ENCODE peak calls at places on chromosomes 5 and 9, in four cellular contexts. L is AG04449, W is IMR-90, D is mucosa of descending colon. Y is an unnamed sample.
A peak's percentile ranks its signal among the peaks of the same experiment; 100 is the strongest.

GRCh38 chr5:42057254-42057690 is 132.2 kb downstream of the FBXO4 start:
- DNase-seq in L (no peak), W (peak; percentile 25), D (peak; percentile 28), Y (peak; percentile 24)

GRCh38 chr9:109989296-109989695 is 209.3 kb downstream of the PALM2AKAP2 start:
- DNase-seq in L (peak; percentile 23), W (peak; percentile 26), D (no peak), Y (no peak)

GRCh38 chr9:83441390-83441789 is 96.8 kb downstream of the FRMD3 start:
- DNase-seq in L (no peak), W (no peak), D (no peak), Y (no peak)

GRCh38 chr9:4661165-4662095 is 664 bp upstream of the PLPP6 start:
- DNase-seq in L (no peak), W (peak; percentile 55), D (no peak), Y (no peak)

GRCh38 chr5:73160239-73160671 is 12.7 kb upstream of the TMEM174 start:
- DNase-seq in L (no peak), W (no peak), D (no peak), Y (no peak)

GRCh38 chr5:153159611-153160010 is 330.9 kb upstream of the GRIA1 start:
- DNase-seq in L (peak; percentile 45), W (no peak), D (no peak), Y (no peak)

GRCh38 chr5:61620660-61621650 is 288.9 kb downstream of the ZSWIM6 start:
- DNase-seq in L (no peak), W (no peak), D (no peak), Y (no peak)

GRCh38 chr9:16385590-16386578 is 484.6 kb downstream of the BNC2 start:
- DNase-seq in L (no peak), W (peak; percentile 80), D (no peak), Y (no peak)

DNA sequence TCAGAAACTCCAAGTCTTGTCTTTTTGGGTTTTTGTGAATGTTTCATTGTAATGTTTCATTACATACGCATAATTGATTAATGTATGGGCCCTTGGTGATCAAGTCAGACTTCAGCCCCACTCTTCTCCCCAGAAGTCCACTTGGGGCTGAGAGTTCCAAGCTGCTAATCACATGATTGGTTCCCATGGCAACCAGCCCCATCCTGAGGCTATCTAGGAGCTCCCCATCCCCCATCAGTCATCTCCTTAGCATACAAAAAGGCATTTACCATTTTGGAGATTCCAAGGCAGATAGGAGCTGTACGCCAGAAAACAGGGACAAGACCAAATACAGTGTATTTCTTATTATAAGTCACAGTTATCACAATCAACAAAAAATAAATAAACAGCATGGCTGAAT is 22.9 kb upstream of the SYK start:
- DNase-seq in L (no peak), W (no peak), D (no peak), Y (no peak)
- H3K4me3 ChIP-seq in L (no peak overlapping the region), W (no peak overlapping the region), D (no peak overlapping the region), Y (no peak overlapping the region)

DNA sequence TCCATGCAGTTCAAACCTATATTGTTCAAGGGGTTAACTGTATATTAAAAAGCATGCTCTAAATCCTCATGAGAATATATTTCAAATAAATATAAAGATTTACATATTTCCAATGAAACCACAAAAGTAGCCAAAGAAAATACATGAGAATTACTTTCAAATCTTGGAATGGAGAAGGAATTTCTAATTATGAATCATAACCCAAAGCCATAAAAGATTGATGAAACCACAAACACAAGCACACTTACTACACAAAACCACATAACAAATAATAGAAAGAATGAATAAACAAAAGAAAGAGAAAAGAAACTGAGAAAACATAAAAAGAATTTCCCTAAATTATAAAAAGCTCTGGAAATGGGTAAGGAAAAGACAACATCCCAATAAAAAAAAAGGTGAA is 16.0 kb downstream of the ERP44 start:
- DNase-seq in L (peak; percentile 17), W (peak; percentile 70), D (no peak), Y (no peak)
- H3K4me3 ChIP-seq in L (no peak overlapping the region), W (no peak overlapping the region), D (no peak overlapping the region), Y (no peak overlapping the region)

GRCh38 chr5:758698-759053 is 25.9 kb downstream of the ZDHHC11B start:
- DNase-seq in L (no peak), W (no peak), D (peak; percentile 50), Y (peak; percentile 27)

GRCh38 chr5:757346-757930 is 27.1 kb downstream of the ZDHHC11B start:
- DNase-seq in L (no peak), W (no peak), D (no peak), Y (peak; percentile 24)

GRCh38 chr5:757931-758697 is 26.4 kb downstream of the ZDHHC11B start:
- DNase-seq in L (no peak), W (no peak), D (peak; percentile 70), Y (peak; percentile 44)

GRCh38 chr5:756171-756570 is 28.4 kb downstream of the ZDHHC11B start:
- DNase-seq in L (no peak), W (no peak), D (no peak), Y (peak; percentile 18)

GRCh38 chr5:756865-757345 is 27.6 kb downstream of the ZDHHC11B start:
- DNase-seq in L (no peak), W (no peak), D (peak; percentile 58), Y (peak; percentile 42)
- H3K4me3 ChIP-seq in L (no peak overlapping the region), W (no peak overlapping the region), D (no peak overlapping the region), Y (no peak overlapping the region)

GRCh38 chr5:89777758-89778157 is 631.8 kb downstream of the CETN3 start:
- DNase-seq in L (no peak), W (no peak), D (peak; percentile 8), Y (no peak)
- H3K4me3 ChIP-seq in L (no peak overlapping the region), W (no peak overlapping the region), D (no peak overlapping the region), Y (no peak overlapping the region)

GRCh38 chr9:87337335-87338074 is 160.2 kb upstream of the DAPK1 start:
- DNase-seq in L (no peak), W (no peak), D (no peak), Y (no peak)
- H3K4me3 ChIP-seq in L (peak overlapping the region; percentile 51), W (peak overlapping the region; percentile 30), D (no peak overlapping the region), Y (no peak overlapping the region)

GRCh38 chr5:147558826-147559225 is 49.0 kb upstream of the DPYSL3 start:
- DNase-seq in L (no peak), W (peak; percentile 81), D (no peak), Y (peak; percentile 27)
- H3K4me3 ChIP-seq in L (no peak overlapping the region), W (no peak overlapping the region), D (no peak overlapping the region), Y (no peak overlapping the region)

DNA sequence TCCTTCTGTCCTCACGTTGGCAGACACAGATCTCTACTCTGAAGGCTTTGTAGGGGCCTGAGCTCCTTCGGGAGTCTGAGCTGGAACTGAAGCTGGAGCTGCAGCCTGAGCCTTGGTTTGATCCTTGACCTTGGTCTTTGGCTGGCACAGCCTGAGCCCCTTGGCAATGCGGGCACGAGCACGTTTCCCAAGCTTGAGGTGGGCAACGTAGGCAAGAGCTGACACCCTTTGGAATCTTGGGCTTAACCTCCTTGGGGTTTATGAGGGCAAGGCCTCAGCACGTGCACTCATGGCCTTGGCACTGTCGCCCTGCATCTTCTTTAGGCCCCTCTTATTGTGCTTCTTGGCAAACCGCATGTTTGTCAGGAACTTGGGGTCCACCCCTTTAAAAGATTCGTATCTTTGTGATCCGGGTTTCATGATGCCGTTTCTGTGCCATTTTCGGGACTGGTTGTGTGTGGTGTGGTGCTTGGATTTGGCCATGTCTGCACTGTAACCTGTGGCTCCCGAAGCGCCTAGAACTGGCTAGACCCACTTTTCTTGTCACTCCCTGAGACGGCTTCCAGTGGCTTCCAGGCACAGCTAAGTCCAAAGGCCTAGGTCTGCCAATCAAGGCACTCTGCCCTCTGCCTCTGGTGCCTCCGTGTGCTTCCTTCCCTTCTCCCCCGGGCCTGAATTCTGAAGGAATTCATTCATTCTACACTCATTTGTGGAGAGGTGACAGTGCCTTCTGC is 1.4 kb downstream of the SUSD1 start:
- DNase-seq in L (no peak), W (no peak), D (peak; percentile 56), Y (peak; percentile 80)
- H3K4me3 ChIP-seq in L (no peak overlapping the region), W (no peak overlapping the region), D (no peak overlapping the region), Y (no peak overlapping the region)

GRCh38 chr5:138033916-138034315 is 1.0 kb upstream of the FAM13B start:
- DNase-seq in L (no peak), W (peak; percentile 51), D (no peak), Y (no peak)
- H3K4me3 ChIP-seq in L (peak overlapping the region; percentile 92), W (no peak overlapping the region), D (no peak overlapping the region), Y (no peak overlapping the region)

Y was measured in colonic mucosa.